ENCODE peak calls at places on chromosome 4, in eight cellular contexts. G is cardiac muscle cell; R is HCT116; B is CD14-positive monocyte; V is neural progenitor cell; A is epithelial cell of esophagus; H is CD4-positive, alpha-beta T cell; J is natural killer cell. D is an unnamed sample.
A peak's percentile ranks its signal among the peaks of the same experiment; 100 is the strongest.

GRCh38 chr4:656651-657337 is 17.3 kb downstream of the ATP5ME start:
- DNase-seq in G (no peak), R (no peak), B (no peak), V (peak; percentile 2), A (no peak), H (no peak), J (no peak), D (no peak)

GRCh38 chr4:142563682-142564291 is 282.3 kb downstream of the INPP4B start:
- DNase-seq in G (no peak), R (peak; percentile 13), B (no peak), V (no peak), A (peak; percentile 81), H (no peak), J (no peak), D (no peak)

GRCh38 chr4:5785806-5786680 is 75.0 kb downstream of the EVC start:
- DNase-seq in G (peak; percentile 61), R (no peak), B (no peak), V (no peak), A (peak; percentile 96), H (no peak), J (no peak), D (no peak)

GRCh38 chr4:38601244-38601915 is 62.6 kb upstream of the KLF3 start:
- DNase-seq in G (peak; percentile 84), R (no peak), B (no peak), V (no peak), A (peak; percentile 77), H (no peak), J (no peak), D (no peak)

GRCh38 chr4:118756958-118757357 is 71.8 kb downstream of the METTL14 start:
- DNase-seq in G (no peak), R (no peak), B (no peak), V (no peak), A (no peak), H (no peak), J (no peak), D (no peak)

GRCh38 chr4:15682790-15683495 is 1.3 kb downstream of the FAM200B start:
- DNase-seq in G (peak; percentile 29), R (no peak), B (no peak), V (no peak), A (no peak), H (no peak), J (no peak), D (no peak)

GRCh38 chr4:39699676-39700409 is 1.9 kb downstream of the UBE2K start:
- DNase-seq in G (peak; percentile 39), R (no peak), B (no peak), V (no peak), A (peak; percentile 30), H (no peak), J (no peak), D (no peak)

GRCh38 chr4:105807496-105807895 is 87.8 kb upstream of the NPNT start:
- DNase-seq in G (peak; percentile 26), R (no peak), B (no peak), V (no peak), A (no peak), H (no peak), J (no peak), D (no peak)

GRCh38 chr4:87746001-87746400 is 53.4 kb upstream of the IBSP start:
- DNase-seq in G (no peak), R (no peak), B (no peak), V (no peak), A (no peak), H (no peak), J (no peak), D (no peak)

GRCh38 chr4:145635630-145636029 is 16.4 kb downstream of the MMAA start:
- DNase-seq in G (no peak), R (no peak), B (no peak), V (no peak), A (no peak), H (no peak), J (no peak), D (no peak)

GRCh38 chr4:15104825-15105224 is 102.5 kb downstream of the CPEB2 start:
- DNase-seq in G (no peak), R (no peak), B (no peak), V (no peak), A (no peak), H (no peak), J (no peak), D (no peak)

GRCh38 chr4:74054483-74055032 is 16.1 kb upstream of the CXCL3 start:
- DNase-seq in G (no peak), R (no peak), B (no peak), V (no peak), A (no peak), H (no peak), J (no peak), D (no peak)

GRCh38 chr4:46999584-46999983 is 6.2 kb upstream of the GABRA4 start:
- DNase-seq in G (peak; percentile 52), R (no peak), B (no peak), V (no peak), A (peak; percentile 7), H (no peak), J (no peak), D (no peak)

GRCh38 chr4:156870166-156870565 is 101.4 kb downstream of the PDGFC start:
- DNase-seq in G (peak; percentile 60), R (no peak), B (no peak), V (no peak), A (no peak), H (no peak), J (no peak), D (no peak)

GRCh38 chr4:62075082-62075481 is 875.0 kb downstream of the ADGRL3 start:
- DNase-seq in G (no peak), R (no peak), B (no peak), V (peak; percentile 20), A (no peak), H (no peak), J (no peak), D (no peak)

GRCh38 chr4:54268151-54268550 is 39.1 kb downstream of the PDGFRA start:
- DNase-seq in G (no peak), R (no peak), B (no peak), V (no peak), A (peak; percentile 35), H (no peak), J (no peak), D (no peak)

GRCh38 chr4:38488891-38489861 is 174.8 kb upstream of the KLF3 start:
- DNase-seq in G (peak; percentile 46), R (no peak), B (no peak), V (peak; percentile 96), A (no peak), H (no peak), J (no peak), D (no peak)

DNA sequence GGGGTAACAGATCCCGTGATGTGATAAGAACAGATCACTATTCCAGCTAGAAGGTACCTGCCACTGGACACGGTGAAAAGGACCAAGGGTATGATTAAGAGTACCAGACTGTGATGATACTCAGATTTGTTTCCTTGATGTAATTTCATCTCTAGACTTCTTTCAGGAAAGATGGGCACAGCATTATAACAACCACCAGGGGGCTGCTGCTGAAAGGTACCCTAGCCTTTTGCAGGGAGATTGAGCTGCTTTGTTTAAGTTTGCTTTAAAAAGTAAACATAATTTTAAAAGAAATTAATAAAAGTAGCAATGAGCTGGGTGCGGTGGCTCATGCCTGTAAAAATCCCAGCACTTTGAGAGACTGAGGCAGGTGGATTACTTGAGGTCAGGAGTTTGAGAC is 145.4 kb downstream of the EMCN start:
- DNase-seq in G (peak; percentile 24), R (no peak), B (no peak), V (peak; percentile 50), A (peak; percentile 6), H (no peak), J (no peak), D (no peak)
- TF ChIP-seq CTCF in G (peak; percentile 68), R (peak; percentile 63), B (no peak), V (peak; percentile 64), A (peak; percentile 44), H (peak; percentile 24), J (no peak), D (no peak)

GRCh38 chr4:152443859-152444258 is 92.0 kb downstream of the FBXW7 start:
- DNase-seq in G (no peak), R (no peak), B (no peak), V (no peak), A (no peak), H (no peak), J (no peak), D (no peak)

GRCh38 chr4:152451496-152451895 is 84.4 kb downstream of the FBXW7 start:
- DNase-seq in G (no peak), R (no peak), B (no peak), V (no peak), A (no peak), H (no peak), J (no peak), D (no peak)

GRCh38 chr4:152448806-152449205 is 87.1 kb downstream of the FBXW7 start:
- DNase-seq in G (no peak), R (no peak), B (no peak), V (no peak), A (no peak), H (no peak), J (no peak), D (no peak)

GRCh38 chr4:152448038-152448437 is 87.9 kb downstream of the FBXW7 start:
- DNase-seq in G (no peak), R (no peak), B (no peak), V (no peak), A (no peak), H (no peak), J (no peak), D (no peak)
- TF ChIP-seq CTCF in G (no peak), R (no peak), B (no peak), V (no peak), A (no peak), H (no peak), J (no peak), D (no peak)

GRCh38 chr4:137156807-137157206 is 375.5 kb downstream of the PCDH18 start:
- DNase-seq in G (no peak), R (no peak), B (no peak), V (no peak), A (no peak), H (no peak), J (no peak), D (no peak)

GRCh38 chr4:137156054-137156453 is 376.2 kb downstream of the PCDH18 start:
- DNase-seq in G (peak; percentile 61), R (no peak), B (no peak), V (no peak), A (peak; percentile 49), H (no peak), J (no peak), D (no peak)
- TF ChIP-seq CTCF in G (no peak), R (no peak), B (no peak), V (no peak), A (no peak), H (no peak), J (no peak), D (no peak)

GRCh38 chr4:69617083-69617694 is 22.3 kb downstream of the UGT2A2 start:
- DNase-seq in G (peak; percentile 53), R (peak; percentile 47), B (no peak), V (peak; percentile 65), A (peak; percentile 63), H (no peak), J (no peak), D (no peak)
- TF ChIP-seq CTCF in G (peak; percentile 45), R (peak; percentile 63), B (no peak), V (peak; percentile 81), A (peak; percentile 65), H (no peak), J (no peak), D (no peak)

DNA sequence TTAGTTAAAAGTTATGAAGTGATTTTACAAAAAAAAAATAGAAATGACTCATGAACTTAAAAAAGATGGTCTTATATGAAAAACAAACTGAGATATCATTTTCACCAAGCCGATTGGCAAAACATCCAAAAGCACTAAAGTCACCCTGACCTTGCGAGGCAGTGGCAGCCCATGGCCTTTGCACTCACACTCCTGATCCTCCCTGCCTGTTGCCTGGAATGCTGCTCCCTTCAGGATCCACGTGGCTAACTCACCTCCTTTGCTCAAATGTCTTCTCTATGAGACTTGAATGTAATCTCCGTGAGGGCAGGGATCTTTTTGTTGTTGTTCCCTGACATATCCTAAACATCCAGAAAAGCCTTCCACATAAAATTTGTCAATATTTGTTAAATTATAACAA is 106.4 kb downstream of the RAPGEF2 start:
- DNase-seq in G (no peak), R (no peak), B (no peak), V (no peak), A (no peak), H (no peak), J (no peak), D (no peak)
- TF ChIP-seq CTCF in G (no peak), R (no peak), B (no peak), V (no peak), A (no peak), H (no peak), J (no peak), D (no peak)